ENCODE peak calls at places on chromosomes 2 and 18, in four cellular contexts. I is AG09309, G is BE2C, V is heart right ventricle. H is an unnamed sample.

GRCh38 chr2:31238126-31238905 is 4.4 kb downstream of the EHD3 start:
- DNase-seq in I (no peak), G (no peak), V (no peak), H (no peak)

GRCh38 chr2:192775011-192775410 is 580.3 kb upstream of the TMEFF2 start:
- DNase-seq in I (no peak), G (no peak), V (no peak), H (no peak)

GRCh38 chr2:48624696-48625095 is 7.0 kb downstream of the GTF2A1L start:
- DNase-seq in I (no peak), G (no peak), V (no peak), H (no peak)

GRCh38 chr2:63871864-63872263 is 30.2 kb downstream of the UGP2 start:
- DNase-seq in I (no peak), G (no peak), V (no peak), H (no peak)

GRCh38 chr2:181070119-181070833 is 89.9 kb downstream of the UBE2E3 start:
- DNase-seq in I (peak), G (no peak), V (no peak), H (peak)

GRCh38 chr2:43174368-43175186 is 51.8 kb downstream of the ZFP36L2 start:
- DNase-seq in I (no peak), G (no peak), V (peak), H (no peak)

GRCh38 chr2:102803897-102804217 is 42.0 kb downstream of the TMEM182 start:
- DNase-seq in I (no peak), G (no peak), V (no peak), H (no peak)

GRCh38 chr2:84857566-84857965 is 23.3 kb downstream of the TRABD2A start:
- DNase-seq in I (no peak), G (no peak), V (no peak), H (no peak)

GRCh38 chr2:73107211-73107926 is 5.4 kb downstream of the RAB11FIP5 start:
- DNase-seq in I (no peak), G (no peak), V (peak), H (no peak)

GRCh38 chr2:80050246-80050645 is 254.3 kb downstream of the LRRTM1 start:
- DNase-seq in I (no peak), G (peak), V (no peak), H (no peak)

GRCh38 chr18:58609536-58609993 is 19.3 kb downstream of the ALPK2 start:
- DNase-seq in I (no peak), G (no peak), V (no peak), H (no peak)

GRCh38 chr2:573025-573424 is 104.2 kb downstream of the TMEM18 start:
- DNase-seq in I (no peak), G (no peak), V (no peak), H (no peak)

GRCh38 chr2:100745630-100746029 is 74.3 kb upstream of the NPAS2 start:
- DNase-seq in I (no peak), G (no peak), V (no peak), H (no peak)

GRCh38 chr2:68463287-68463877 is 3.7 kb downstream of the FBXO48 start:
- DNase-seq in I (no peak), G (no peak), V (no peak), H (no peak)

GRCh38 chr2:119625226-119625625 is 53.8 kb upstream of the TMEM177 start:
- DNase-seq in I (no peak), G (no peak), V (no peak), H (no peak)

GRCh38 chr2:241817126-241817820 is 8.3 kb downstream of the NEU4 start:
- DNase-seq in I (no peak), G (no peak), V (no peak), H (peak)

GRCh38 chr2:214651451-214651850 is 158.0 kb downstream of the BARD1 start:
- DNase-seq in I (no peak), G (no peak), V (no peak), H (no peak)

GRCh38 chr18:35407871-35408481 is 30.8 kb upstream of the ZNF396 start:
- DNase-seq in I (peak), G (peak), V (no peak), H (no peak)

GRCh38 chr2:159608723-159609308 is 7.5 kb downstream of the BAZ2B start:
- DNase-seq in I (no peak), G (no peak), V (no peak), H (no peak)

GRCh38 chr18:79872423-79872822 is 74.7 kb downstream of the KCNG2 start:
- DNase-seq in I (no peak), G (no peak), V (no peak), H (no peak)

GRCh38 chr2:191854385-191855372 is 7.8 kb upstream of the CAVIN2 start:
- DNase-seq in I (no peak), G (no peak), V (no peak), H (no peak)

GRCh38 chr2:73970850-73971471 is 13.7 kb upstream of the TET3 start:
- DNase-seq in I (no peak), G (peak), V (peak), H (peak)

GRCh38 chr18:59517446-59518171 is 158.5 kb upstream of the LMAN1 start:
- DNase-seq in I (no peak), G (peak), V (no peak), H (no peak)

GRCh38 chr18:46624127-46624526 is 32.9 kb downstream of the LOXHD1 start:
- DNase-seq in I (no peak), G (no peak), V (no peak), H (no peak)

GRCh38 chr2:151809073-151809383 is 19.2 kb downstream of the ARL5A start:
- DNase-seq in I (no peak), G (no peak), V (no peak), H (no peak)

GRCh38 chr2:64832926-64833325 is 156.3 kb upstream of the SLC1A4 start:
- DNase-seq in I (no peak), G (no peak), V (no peak), H (no peak)

GRCh38 chr18:13470555-13471494 is 252.3 kb downstream of the LDLRAD4 start:
- DNase-seq in I (no peak), G (no peak), V (peak), H (no peak)

GRCh38 chr18:72910045-72910444 is 42.3 kb upstream of the NETO1 start:
- DNase-seq in I (no peak), G (no peak), V (no peak), H (no peak)

GRCh38 chr2:127080941-127081769 is 25.8 kb downstream of the BIN1 start:
- DNase-seq in I (no peak), G (no peak), V (no peak), H (peak)

DNA sequence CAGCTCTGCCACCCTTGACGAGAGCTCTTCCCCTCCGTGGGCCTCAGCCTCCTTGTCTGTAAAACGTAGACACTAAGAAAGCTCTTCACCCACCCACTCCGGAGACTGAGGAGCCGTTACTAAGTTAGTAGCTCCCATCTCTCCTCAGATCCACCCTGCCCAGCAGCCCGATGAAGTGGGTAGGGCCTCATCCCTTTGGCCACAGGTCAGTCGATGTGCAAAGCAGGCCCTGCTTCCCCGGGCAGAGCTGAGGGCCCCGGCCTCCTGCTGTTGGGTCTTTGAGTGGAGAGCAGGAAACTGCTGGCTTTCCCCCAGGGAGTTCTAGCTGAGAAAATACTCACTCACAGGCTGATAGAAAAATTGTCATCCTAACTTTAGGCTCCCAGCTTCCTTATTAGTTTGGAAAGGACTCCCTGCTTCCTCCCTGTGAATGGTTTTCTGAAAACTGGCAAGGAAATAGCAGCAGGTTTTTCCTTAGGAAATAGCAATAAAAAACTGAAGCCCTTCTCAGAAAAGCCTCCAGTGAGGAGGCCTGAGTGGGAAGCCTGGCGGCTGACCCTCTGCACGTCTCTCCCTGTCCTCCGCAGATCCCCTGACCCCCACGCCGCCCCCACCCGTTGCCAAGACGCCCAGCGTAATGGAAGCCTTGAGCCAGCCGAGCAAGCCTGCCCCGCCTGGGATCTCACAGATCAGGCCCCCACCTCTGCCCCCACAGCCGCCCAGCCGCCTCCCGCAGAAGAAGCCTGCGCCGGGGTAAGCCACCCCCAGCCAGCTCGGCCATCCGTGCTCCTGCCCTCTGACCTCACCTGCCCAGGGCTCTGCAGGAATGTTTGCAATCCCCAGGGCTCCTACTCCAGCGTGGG is 30.2 kb downstream of the ITGB1BP1 start:
- DNase-seq in I (no peak), G (no peak), V (peak), H (no peak)
- H3K4me3 ChIP-seq in I (no peak), G (no peak), V (no peak), H (no peak)

DNA sequence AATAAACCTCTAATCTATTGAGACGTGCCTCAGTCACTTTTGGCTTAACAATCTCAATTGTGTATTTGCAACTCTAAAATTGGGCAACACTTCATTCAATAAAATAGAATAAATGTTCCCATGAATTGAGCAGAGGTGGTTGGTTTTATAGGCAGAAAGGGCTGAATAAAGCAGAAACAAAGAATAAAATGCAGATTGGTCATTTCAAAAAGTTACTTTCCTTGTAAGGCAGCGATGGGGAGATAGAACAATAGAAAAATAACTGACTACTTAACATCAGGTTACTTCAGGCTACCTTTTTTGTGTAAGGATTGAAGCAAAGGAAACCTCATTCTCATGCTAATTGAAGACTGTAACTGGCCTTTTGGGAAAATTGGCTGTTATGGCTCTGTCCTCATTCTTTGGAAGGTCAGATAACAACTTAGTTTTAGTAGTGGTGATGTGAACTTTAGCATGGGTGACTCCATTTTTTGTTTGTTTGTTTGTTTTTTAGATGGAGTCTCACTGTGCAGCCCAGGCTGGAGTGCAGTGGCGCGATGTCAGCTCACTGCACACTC is 21.5 kb downstream of the COMMD1 start:
- DNase-seq in I (no peak), G (no peak), V (no peak), H (no peak)
- H3K4me3 ChIP-seq in I (no peak), G (no peak), V (no peak), H (no peak)

GRCh38 chr2:128617661-128618060 is 299.0 kb upstream of the HS6ST1 start:
- DNase-seq in I (no peak), G (no peak), V (no peak), H (peak)

GRCh38 chr2:128619471-128620325 is 301.0 kb upstream of the HS6ST1 start:
- DNase-seq in I (no peak), G (no peak), V (no peak), H (no peak)

GRCh38 chr2:128615571-128615970 is 296.9 kb upstream of the HS6ST1 start:
- DNase-seq in I (no peak), G (no peak), V (no peak), H (no peak)

GRCh38 chr2:128618642-128619041 is 300.0 kb upstream of the HS6ST1 start:
- DNase-seq in I (no peak), G (no peak), V (no peak), H (no peak)

DNA sequence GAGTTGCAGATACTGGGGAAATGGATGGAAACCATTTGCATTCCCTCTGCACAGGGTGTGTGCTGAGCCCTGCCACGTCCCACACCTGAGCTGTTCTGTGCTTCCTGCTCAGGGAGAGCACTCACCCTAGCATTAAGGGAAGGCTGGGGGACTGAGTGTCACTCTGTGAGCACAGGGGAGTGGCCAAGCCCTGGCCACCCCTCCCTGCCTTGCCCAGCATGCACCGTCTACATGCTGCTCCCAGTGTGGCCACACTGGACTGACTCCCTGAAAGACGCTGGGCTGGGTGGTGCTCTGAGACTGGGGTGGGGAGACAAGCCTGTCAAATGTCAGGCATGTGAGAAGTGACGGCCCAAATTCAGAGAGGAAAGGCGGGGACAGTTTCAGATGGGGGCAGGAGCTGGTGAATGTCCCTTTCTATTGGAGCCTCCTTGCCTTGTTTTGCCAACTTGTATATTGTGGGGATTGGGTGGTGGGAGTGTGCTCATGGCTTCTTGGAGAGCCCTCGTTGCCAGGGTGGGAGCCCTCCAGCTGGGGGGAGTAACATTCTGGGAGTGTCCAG is 298.4 kb upstream of the HS6ST1 start:
- DNase-seq in I (no peak), G (no peak), V (no peak), H (no peak)
- H3K4me3 ChIP-seq in I (no peak), G (no peak), V (no peak), H (no peak)

DNA sequence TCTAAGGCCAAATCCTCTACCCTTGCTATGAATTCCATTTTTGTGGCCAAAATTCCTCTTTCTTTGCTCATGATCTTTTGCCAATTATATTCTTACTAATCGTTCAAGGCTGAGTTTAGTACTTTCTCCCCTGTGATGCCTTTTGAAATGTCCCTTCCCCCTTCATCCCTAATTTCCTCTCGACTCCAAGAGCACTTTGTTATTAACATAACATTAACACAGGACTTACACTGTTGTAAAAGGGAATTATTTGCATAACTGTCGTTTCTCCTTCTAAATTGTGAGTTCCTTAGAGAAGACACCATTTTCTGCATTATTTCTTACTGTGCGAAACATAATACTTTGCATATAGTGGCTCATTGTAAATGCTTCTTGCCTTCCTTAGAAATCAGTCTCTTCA is 133.3 kb downstream of the KCTD1 start:
- DNase-seq in I (no peak), G (no peak), V (no peak), H (no peak)
- H3K4me3 ChIP-seq in I (no peak), G (no peak), V (no peak), H (no peak)

DNA sequence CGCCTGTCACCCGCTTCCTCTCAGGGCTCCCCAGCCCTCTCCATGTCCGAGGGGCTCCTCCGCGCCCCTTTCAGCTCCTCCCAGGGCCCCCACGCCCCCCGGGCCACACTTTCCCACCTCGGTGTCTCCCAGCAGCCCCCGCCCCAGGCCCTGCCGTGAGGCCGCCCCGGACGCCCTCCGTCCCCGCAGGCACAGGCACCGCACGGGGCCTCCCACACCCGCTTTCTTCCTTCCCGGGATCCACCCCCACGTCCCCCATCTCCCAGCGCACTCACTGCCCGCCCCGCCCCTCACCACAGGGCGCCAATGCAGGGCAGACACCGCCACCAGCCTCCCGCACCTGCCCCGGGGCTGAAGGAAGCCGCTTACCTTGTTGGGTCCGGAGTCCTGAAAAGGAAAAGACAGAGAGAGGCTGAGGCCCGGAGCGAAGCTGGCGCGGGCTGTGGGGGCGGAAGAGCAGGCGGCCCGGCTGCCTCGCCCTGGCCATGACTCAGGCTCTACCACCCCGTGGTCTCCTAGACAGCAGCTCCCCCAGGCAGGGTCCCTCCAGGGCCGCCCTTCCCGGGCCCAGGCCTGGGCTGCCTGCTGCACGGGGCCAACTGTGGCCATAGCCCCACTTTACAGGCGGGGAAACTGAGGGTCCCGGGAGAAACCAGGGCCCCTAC is 37.7 kb downstream of the KIF1A start:
- DNase-seq in I (no peak), G (no peak), V (peak), H (no peak)
- H3K4me3 ChIP-seq in I (no peak), G (no peak), V (no peak), H (no peak)

GRCh38 chr2:20439193-20439475 is 7.7 kb upstream of the RHOB start:
- DNase-seq in I (no peak), G (no peak), V (no peak), H (no peak)
- H3K4me3 ChIP-seq in I (no peak), G (no peak), V (no peak), H (no peak)

GRCh38 chr18:34225218-34225553 is 473 bp upstream of the NOL4 start:
- DNase-seq in I (no peak), G (no peak), V (no peak), H (no peak)

GRCh38 chr18:34222396-34223163 is 2.1 kb downstream of the NOL4 start:
- DNase-seq in I (no peak), G (peak), V (peak), H (no peak)

GRCh38 chr18:34223164-34223892 is 1.4 kb downstream of the NOL4 start:
- DNase-seq in I (no peak), G (peak), V (no peak), H (no peak)

GRCh38 chr18:34224423-34225217 is at the start of gene NOL4:
- DNase-seq in I (no peak), G (peak), V (peak), H (no peak)

GRCh38 chr18:34223893-34224422 is 755 bp downstream of the NOL4 start:
- DNase-seq in I (no peak), G (no peak), V (no peak), H (no peak)
- H3K4me3 ChIP-seq in I (no peak), G (peak), V (peak), H (no peak)

DNA sequence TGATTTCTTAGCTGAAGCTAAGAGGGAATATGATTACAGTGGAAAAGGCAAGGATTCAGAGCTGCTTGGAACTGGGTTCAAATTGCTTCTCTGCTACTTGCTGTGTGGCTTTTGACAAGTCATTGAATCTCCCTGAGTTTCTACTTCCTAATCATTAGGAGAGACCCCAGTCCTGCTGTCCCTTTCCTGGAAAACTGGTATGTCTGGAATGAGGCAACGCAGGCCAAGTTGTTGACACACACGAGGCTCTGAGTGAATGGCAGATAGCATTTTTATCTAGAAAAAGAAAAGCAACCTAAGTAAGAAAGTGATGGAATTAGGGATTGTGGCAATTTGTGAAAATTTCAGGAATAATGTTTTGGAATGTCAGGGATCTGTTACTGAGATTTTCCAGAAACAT is 123.6 kb downstream of the LPIN1 start:
- DNase-seq in I (no peak), G (no peak), V (no peak), H (no peak)
- H3K4me3 ChIP-seq in I (no peak), G (no peak), V (no peak), H (no peak)

H was measured in Peyer's patch.